ENCODE peak calls at places on chromosomes 16 and 17, in six cellular contexts. R is cardiac muscle cell; T is effector memory CD4-positive, alpha-beta T cell; K is adrenal gland; B is left ventricle myocardium inferior; N is tibial nerve. V is an unnamed sample.
A peak's percentile ranks its signal among the peaks of the same experiment; 100 is the strongest.

GRCh38 chr17:77990301-77990700 is 31.8 kb downstream of the TNRC6C start:
- DNase-seq in B (no peak), K (no peak), N (no peak), T (no peak), R (no peak), V (no peak)

GRCh38 chr17:66200685-66201092 is 8.8 kb upstream of the CEP112 start:
- DNase-seq in R (peak; percentile 64), B (no peak), N (no peak), T (no peak), K (peak; percentile 69), V (no peak)

GRCh38 chr17:36657763-36658490 is 56.5 kb downstream of the MRM1 start:
- DNase-seq in K (no peak), R (peak; percentile 50), T (no peak), N (no peak), B (no peak), V (no peak)

GRCh38 chr17:28511858-28512461 is 5.8 kb downstream of the FOXN1 start:
- DNase-seq in N (no peak), R (no peak), B (no peak), K (no peak), T (no peak), V (no peak)

GRCh38 chr16:1121009-1121408 is 25.0 kb upstream of the C1QTNF8 start:
- DNase-seq in K (no peak), T (no peak), N (no peak), R (no peak), B (no peak), V (no peak)

GRCh38 chr17:48333034-48333491 is 97.0 kb downstream of the SKAP1 start:
- DNase-seq in B (no peak), K (no peak), N (no peak), T (no peak), R (no peak), V (no peak)

GRCh38 chr17:57211010-57211411 is 45.3 kb upstream of the MSI2 start:
- DNase-seq in B (no peak), K (no peak), T (no peak), R (no peak), N (no peak), V (no peak)

GRCh38 chr16:2474877-2475412 is at the start of gene TBC1D24:
- DNase-seq in N (peak; percentile 76), K (peak; percentile 90), R (peak; percentile 93), T (peak; percentile 62), B (peak; percentile 88), V (peak; percentile 84)

GRCh38 chr17:81667754-81668153 is 1.2 kb downstream of the CCDC137 start:
- DNase-seq in T (no peak), B (no peak), R (no peak), N (no peak), K (no peak), V (no peak)

GRCh38 chr17:81488276-81488860 is 24.2 kb downstream of the ACTG1 start:
- DNase-seq in T (no peak), B (no peak), R (no peak), N (no peak), K (no peak), V (no peak)

GRCh38 chr17:30263552-30264333 is 28.0 kb downstream of the BLMH start:
- DNase-seq in N (no peak), R (peak; percentile 23), K (no peak), B (no peak), T (no peak), V (no peak)

GRCh38 chr16:2697401-2697948 is 15.2 kb downstream of the KCTD5 start:
- DNase-seq in T (no peak), K (no peak), B (no peak), N (no peak), R (no peak), V (no peak)

GRCh38 chr17:10787306-10788020 is 16.4 kb downstream of the TMEM238L start:
- DNase-seq in B (no peak), R (no peak), T (no peak), N (no peak), K (no peak), V (no peak)

GRCh38 chr17:46940692-46941404 is 17.9 kb downstream of the GOSR2 start:
- DNase-seq in N (peak; percentile 35), K (peak; percentile 92), T (no peak), B (peak; percentile 71), R (peak; percentile 90), V (peak; percentile 71)

GRCh38 chr17:4948997-4949320 is 629 bp upstream of the PFN1 start:
- DNase-seq in T (peak; percentile 54), K (peak; percentile 84), R (peak; percentile 92), B (peak; percentile 87), N (peak; percentile 58), V (peak; percentile 53)

GRCh38 chr17:5464717-5465507 is 3.9 kb downstream of the DHX33 start:
- DNase-seq in R (no peak), N (no peak), B (no peak), K (no peak), T (no peak), V (no peak)

GRCh38 chr17:3529817-3530741 is 27.5 kb downstream of the TRPV3 start:
- DNase-seq in B (peak; percentile 85), N (peak; percentile 30), K (peak; percentile 55), R (peak; percentile 85), T (no peak), V (peak; percentile 76)

GRCh38 chr17:7837375-7838290 is 3.6 kb downstream of the KDM6B start:
- DNase-seq in K (no peak), B (no peak), N (no peak), T (no peak), R (peak; percentile 22), V (no peak)

GRCh38 chr16:11330526-11331237 is 14.6 kb upstream of the RMI2 start:
- DNase-seq in T (no peak), K (no peak), N (no peak), R (no peak), B (no peak), V (no peak)

GRCh38 chr16:11327277-11328171 is 17.7 kb upstream of the RMI2 start:
- DNase-seq in K (no peak), T (no peak), B (peak; percentile 40), N (no peak), R (no peak), V (no peak)

GRCh38 chr16:11328172-11329079 is 16.8 kb upstream of the RMI2 start:
- DNase-seq in R (peak; percentile 28), T (peak; percentile 7), K (peak; percentile 90), B (peak; percentile 70), N (no peak), V (no peak)

GRCh38 chr16:11329891-11330290 is 15.4 kb upstream of the RMI2 start:
- DNase-seq in K (no peak), B (no peak), R (no peak), T (no peak), N (no peak), V (no peak)

GRCh38 chr16:11329080-11329491 is 16.2 kb upstream of the RMI2 start:
- DNase-seq in T (no peak), K (no peak), R (no peak), B (no peak), N (no peak), V (no peak)
- H3K4me3 ChIP-seq in T (no peak overlapping the region), K (no peak overlapping the region), R (no peak overlapping the region), B (no peak overlapping the region), N (no peak overlapping the region), V (no peak overlapping the region)

GRCh38 chr17:58666858-58667267 is 25.0 kb downstream of the TEX14 start:
- DNase-seq in N (peak; percentile 41), K (peak; percentile 84), B (peak; percentile 66), T (no peak), R (no peak), V (peak; percentile 22)
- H3K4me3 ChIP-seq in N (no peak overlapping the region), K (no peak overlapping the region), B (peak overlapping the region; percentile 36), T (no peak overlapping the region), R (no peak overlapping the region), V (no peak overlapping the region)

DNA sequence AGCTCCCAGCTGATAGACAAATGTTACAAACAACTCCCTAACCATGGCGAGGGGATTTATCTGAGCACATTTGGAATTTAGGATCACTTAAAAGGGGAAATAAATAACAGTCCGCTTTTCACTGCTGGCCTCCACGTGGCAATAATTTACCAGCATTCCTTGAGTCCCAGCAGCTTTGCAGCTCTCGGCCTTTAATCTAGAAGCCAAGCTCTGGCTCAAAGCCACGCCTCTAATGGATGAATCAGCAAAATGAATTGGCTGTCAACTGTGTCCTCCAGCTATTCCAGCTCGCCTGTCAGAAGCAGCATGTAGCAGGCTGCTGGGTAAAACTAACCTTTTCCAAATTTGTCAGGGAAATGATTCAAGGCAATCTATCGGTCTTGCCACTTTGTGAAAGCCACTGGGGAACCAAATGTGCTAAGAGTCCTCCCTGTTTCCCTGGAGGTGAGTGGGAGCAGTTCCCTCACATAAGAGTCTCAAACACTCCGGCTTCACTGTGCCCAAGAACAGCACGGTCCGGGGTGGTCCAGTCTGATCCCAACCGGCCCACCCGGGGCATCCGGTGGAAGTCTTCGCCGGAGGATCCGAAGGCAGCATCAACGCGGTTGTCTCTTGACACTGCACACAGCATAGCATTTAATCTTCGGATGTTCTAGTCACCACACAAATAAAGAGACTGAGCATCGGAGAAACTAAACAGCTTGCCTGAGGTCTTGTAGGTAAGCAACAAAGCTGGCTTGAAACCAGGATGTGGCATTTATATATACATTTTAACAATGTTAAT is 143.3 kb downstream of the PARN start:
- DNase-seq in T (no peak), R (peak; percentile 75), N (peak; percentile 80), B (peak; percentile 76), K (peak; percentile 98), V (peak; percentile 84)
- H3K4me3 ChIP-seq in T (no peak overlapping the region), R (no peak overlapping the region), N (peak overlapping the region; percentile 15), B (peak overlapping the region; percentile 65), K (no peak overlapping the region), V (peak overlapping the region; percentile 46)

GRCh38 chr16:6317924-6318323 is 1014.7 kb upstream of the RBFOX1 start:
- DNase-seq in B (no peak), N (no peak), T (no peak), R (no peak), K (no peak), V (no peak)
- H3K4me3 ChIP-seq in B (no peak overlapping the region), N (no peak overlapping the region), T (no peak overlapping the region), R (no peak overlapping the region), K (no peak overlapping the region), V (no peak overlapping the region)

GRCh38 chr16:67173323-67173722 is 3.0 kb downstream of the NOL3 start:
- DNase-seq in R (no peak), T (no peak), B (no peak), K (no peak), N (no peak), V (no peak)
- H3K4me3 ChIP-seq in R (peak overlapping the region; percentile 27), T (no peak overlapping the region), B (peak overlapping the region; percentile 68), K (no peak overlapping the region), N (no peak overlapping the region), V (peak overlapping the region; percentile 57)

V was measured in dorsolateral prefrontal cortex.